ENCODE peak calls at places on chromosomes 11 and 22, in five cellular contexts. J is neural crest cell, N is cerebellum, X is HepG2, D is HT-29. T is an unnamed sample.

GRCh38 chr11:71395774-71396173 is 52.4 kb downstream of the DHCR7 start:
- DNase-seq in D (no peak), X (no peak), N (no peak), J (no peak), T (no peak)

GRCh38 chr11:114076974-114077373 is 17.5 kb downstream of the ZBTB16 start:
- DNase-seq in D (no peak), J (no peak), X (no peak), N (no peak), T (no peak)

GRCh38 chr22:42431401-42432019 is 693 bp downstream of the NFAM1 start:
- DNase-seq in D (no peak), J (no peak), X (no peak), N (peak; percentile 24), T (no peak)

GRCh38 chr22:45224331-45224730 is 16.4 kb downstream of the KIAA0930 start:
- DNase-seq in X (no peak), N (no peak), D (no peak), J (no peak), T (no peak)

GRCh38 chr11:41175304-41175972 is 284.0 kb downstream of the LRRC4C start:
- DNase-seq in N (no peak), D (no peak), X (no peak), J (no peak), T (no peak)

GRCh38 chr11:16000065-16000464 is 356.3 kb downstream of the SOX6 start:
- DNase-seq in N (no peak), J (no peak), X (no peak), D (peak; percentile 4), T (no peak)

GRCh38 chr11:78212586-78213371 is 24.1 kb downstream of the USP35 start:
- DNase-seq in N (no peak), J (no peak), D (no peak), X (no peak), T (no peak)

GRCh38 chr22:30555282-30556210 is 9.0 kb upstream of the SEC14L6 start:
- DNase-seq in N (no peak), X (no peak), D (no peak), J (no peak), T (no peak)

GRCh38 chr11:65417702-65418430 is 4.7 kb upstream of the NEAT1 start:
- DNase-seq in D (peak; percentile 56), N (peak; percentile 27), J (no peak), X (no peak), T (peak; percentile 31)

T was measured in G401.